ENCODE peak calls at places on chromosome 2, in four cellular contexts. S is progenitor cell of endocrine pancreas, F is neural crest cell, V is fibroblast of villous mesenchyme. L is an unnamed sample.

GRCh38 chr2:207830778-207831549 is 61.3 kb upstream of the FZD5 start:
- DNase-seq in S (no peak), F (no peak), V (no peak), L (no peak)

GRCh38 chr2:95007822-95008221 is 17.7 kb upstream of the MAL start:
- DNase-seq in S (no peak), F (no peak), V (no peak), L (no peak)

GRCh38 chr2:118940486-118941120 is 1.4 kb upstream of the MARCO start:
- DNase-seq in S (no peak), F (no peak), V (no peak), L (no peak)

GRCh38 chr2:120132190-120132589 is 91.0 kb downstream of the TMEM185B start:
- DNase-seq in S (no peak), F (no peak), V (peak), L (peak)

GRCh38 chr2:204486855-204487254 is 58.4 kb upstream of the PARD3B start:
- DNase-seq in S (no peak), F (no peak), V (no peak), L (peak)

GRCh38 chr2:118044103-118044716 is 30.3 kb upstream of the CCDC93 start:
- DNase-seq in S (no peak), F (no peak), V (no peak), L (no peak)

GRCh38 chr2:2698182-2699116 is 367.4 kb upstream of the MYT1L start:
- DNase-seq in S (no peak), F (peak), V (no peak), L (no peak)

GRCh38 chr2:104448661-104449410 is 405.1 kb upstream of the POU3F3 start:
- DNase-seq in S (no peak), F (no peak), V (no peak), L (no peak)

GRCh38 chr2:236445678-236446077 is 123.9 kb upstream of the ACKR3 start:
- DNase-seq in S (no peak), F (no peak), V (no peak), L (no peak)

GRCh38 chr2:217887841-217888665 is 114.7 kb downstream of the TNS1 start:
- DNase-seq in S (no peak), F (no peak), V (peak), L (no peak)

GRCh38 chr2:64644240-64645013 is 9.3 kb downstream of the SERTAD2 start:
- DNase-seq in S (peak), F (peak), V (peak), L (peak)

GRCh38 chr2:121161272-121161671 is 123.7 kb downstream of the TFCP2L1 start:
- DNase-seq in S (no peak), F (no peak), V (no peak), L (no peak)

GRCh38 chr2:69781321-69782248 is 39.7 kb downstream of the ANXA4 start:
- DNase-seq in S (no peak), F (no peak), V (no peak), L (no peak)

GRCh38 chr2:142596334-142597088 is 281.0 kb upstream of the KYNU start:
- DNase-seq in S (no peak), F (no peak), V (peak), L (no peak)

GRCh38 chr2:201320701-201321100 is 36.4 kb downstream of the FLACC1 start:
- DNase-seq in S (no peak), F (no peak), V (no peak), L (no peak)

GRCh38 chr2:180520206-180520605 is 460.2 kb upstream of the UBE2E3 start:
- DNase-seq in S (no peak), F (no peak), V (no peak), L (peak)
- TF ChIP-seq CTCF in S (no peak), F (no peak), V (no peak), L (peak)

GRCh38 chr2:223859070-223859469 is 21.7 kb upstream of the AP1S3 start:
- DNase-seq in S (no peak), F (no peak), V (no peak), L (no peak)

GRCh38 chr2:223865124-223865523 is 27.7 kb upstream of the AP1S3 start:
- DNase-seq in S (no peak), F (no peak), V (no peak), L (no peak)

GRCh38 chr2:223865907-223866508 is 28.6 kb upstream of the AP1S3 start:
- DNase-seq in S (no peak), F (no peak), V (no peak), L (no peak)

GRCh38 chr2:223856584-223856983 is 19.2 kb upstream of the AP1S3 start:
- DNase-seq in S (no peak), F (no peak), V (no peak), L (no peak)

GRCh38 chr2:223860809-223861738 is 23.7 kb upstream of the AP1S3 start:
- DNase-seq in S (peak), F (no peak), V (peak), L (peak)
- TF ChIP-seq CTCF in S (peak), F (no peak), V (peak), L (peak)

DNA sequence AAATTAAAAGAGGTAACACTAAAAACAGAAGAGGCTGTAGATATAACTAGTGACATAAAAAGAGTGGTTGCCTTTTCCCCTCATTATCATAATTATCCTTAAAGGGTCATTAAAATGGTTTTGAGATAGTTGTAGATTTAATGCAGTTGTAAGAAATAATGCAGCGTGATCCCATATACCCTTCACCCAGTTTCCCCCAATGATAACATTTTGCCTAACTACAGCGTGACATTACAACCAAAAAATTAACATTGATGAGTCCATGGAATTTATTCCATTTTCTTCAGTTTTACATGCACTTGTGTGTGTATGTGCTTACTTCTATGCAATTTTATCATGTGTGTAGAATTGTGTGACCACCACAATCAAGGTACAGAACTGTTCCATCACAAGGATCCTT is 13.2 kb upstream of the RMND5A start:
- DNase-seq in S (no peak), F (no peak), V (no peak), L (no peak)
- TF ChIP-seq CTCF in S (no peak), F (no peak), V (no peak), L (no peak)

GRCh38 chr2:40256649-40257048 is 195.2 kb downstream of the SLC8A1 start:
- DNase-seq in S (no peak), F (no peak), V (no peak), L (no peak)
- TF ChIP-seq CTCF in S (peak), F (peak), V (peak), L (peak)

DNA sequence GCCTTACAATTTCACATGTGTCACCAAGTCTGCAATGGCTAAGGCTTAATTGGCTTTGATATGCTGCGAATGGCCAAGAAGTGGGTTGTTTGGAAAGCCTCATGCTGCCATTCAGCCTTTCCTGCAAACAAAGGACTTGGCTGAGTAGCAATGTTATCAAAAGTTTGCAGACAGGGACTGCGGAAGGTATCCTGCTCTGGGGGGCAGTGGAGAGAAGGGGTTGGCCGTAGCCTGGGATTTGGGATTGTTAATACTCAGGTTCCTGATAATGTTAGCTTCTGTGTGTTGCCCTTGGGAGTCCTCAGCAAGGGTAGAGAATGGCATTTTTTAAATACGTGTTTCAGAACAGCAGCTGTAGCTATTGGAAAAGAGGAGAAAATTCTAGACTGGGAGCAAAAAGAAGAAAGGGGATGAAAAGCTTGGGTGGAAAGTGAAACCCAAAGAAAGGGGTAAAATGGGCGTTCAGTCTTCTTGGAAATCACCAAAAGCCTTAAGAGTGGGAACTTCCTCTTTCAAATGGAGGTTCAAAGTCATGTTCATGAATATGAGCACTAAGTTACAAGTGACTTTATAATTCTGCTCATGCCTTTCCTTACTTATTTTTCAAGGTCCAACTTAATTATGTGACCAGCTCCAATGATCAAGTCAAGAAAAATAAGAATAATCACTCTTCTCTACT is 325.1 kb downstream of the RNF144A start:
- DNase-seq in S (no peak), F (no peak), V (no peak), L (no peak)
- TF ChIP-seq CTCF in S (no peak), F (no peak), V (no peak), L (no peak)

GRCh38 chr2:47893771-47894170 is 12.5 kb downstream of the FBXO11 start:
- DNase-seq in S (no peak), F (no peak), V (no peak), L (no peak)

GRCh38 chr2:47897191-47897955 is 8.9 kb downstream of the FBXO11 start:
- DNase-seq in S (no peak), F (no peak), V (no peak), L (no peak)

GRCh38 chr2:47898089-47898731 is 8.1 kb downstream of the FBXO11 start:
- DNase-seq in S (no peak), F (no peak), V (no peak), L (no peak)

GRCh38 chr2:47899915-47900314 is 6.4 kb downstream of the FBXO11 start:
- DNase-seq in S (no peak), F (no peak), V (no peak), L (no peak)

GRCh38 chr2:47896450-47896968 is 9.8 kb downstream of the FBXO11 start:
- DNase-seq in S (no peak), F (no peak), V (no peak), L (no peak)
- TF ChIP-seq CTCF in S (no peak), F (no peak), V (no peak), L (no peak)

DNA sequence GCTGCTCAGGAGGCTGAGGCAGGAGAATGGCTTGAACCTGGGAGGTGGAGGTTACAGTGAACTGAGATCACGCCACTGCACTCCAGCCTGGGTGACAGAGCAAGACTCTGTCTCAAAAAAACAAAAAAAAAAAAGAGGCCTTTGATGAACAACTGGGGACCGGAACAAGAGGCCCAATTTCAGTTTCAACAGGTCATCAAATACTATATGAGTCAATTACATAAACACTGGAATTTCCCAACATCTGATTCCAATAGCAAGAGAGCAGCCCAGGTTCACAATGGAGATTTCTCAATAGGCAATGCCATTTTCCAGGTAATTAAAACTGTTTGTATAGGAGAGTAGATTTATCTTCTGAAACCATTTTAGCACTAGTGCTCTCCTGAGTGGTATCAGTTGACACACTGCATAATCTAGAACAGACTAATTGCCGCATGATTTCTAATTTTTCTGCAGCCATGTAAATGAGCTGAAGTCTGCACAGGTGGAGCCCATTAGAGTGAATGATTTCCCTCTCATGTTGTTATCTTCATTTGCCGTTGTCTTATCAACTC is 264.2 kb upstream of the MEIS1 start:
- DNase-seq in S (no peak), F (no peak), V (no peak), L (no peak)
- TF ChIP-seq CTCF in S (no peak), F (no peak), V (no peak), L (no peak)

DNA sequence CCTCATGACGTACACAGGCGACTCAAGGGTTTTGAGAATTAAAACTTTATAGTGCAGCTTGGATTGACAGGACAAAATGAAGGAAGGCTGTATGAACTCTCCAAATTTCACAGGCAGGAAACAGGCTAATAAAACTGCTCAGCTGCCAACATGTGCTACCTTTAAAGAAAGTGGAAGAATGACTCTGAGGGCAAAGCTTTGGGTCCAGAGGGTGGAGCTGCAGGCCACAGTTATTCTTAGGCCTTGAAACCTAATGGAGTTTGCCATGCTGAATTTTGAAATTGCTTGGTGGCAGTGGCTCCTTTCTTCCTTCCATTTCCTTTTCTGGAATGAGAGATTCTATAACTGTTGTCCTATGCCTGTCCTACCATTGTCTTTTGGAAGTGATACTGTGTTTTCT is 34.8 kb downstream of the HAT1 start:
- DNase-seq in S (no peak), F (no peak), V (peak), L (peak)
- TF ChIP-seq CTCF in S (no peak), F (peak), V (peak), L (peak)